ENCODE peak calls at places on chromosome 10, in four cellular contexts. W, N, D and K are unnamed samples.

GRCh38 chr10:95406651-95407280 is 116.0 kb upstream of the PDLIM1 start:
- DNase-seq in W (peak; percentile 42), N (peak; percentile 90), D (no peak), K (peak; percentile 12)

GRCh38 chr10:78964952-78965633 is 103.7 kb upstream of the ZMIZ1 start:
- DNase-seq in W (peak; percentile 50), N (no peak), D (peak; percentile 81), K (peak; percentile 98)

GRCh38 chr10:27659786-27660185 is 85.8 kb downstream of the MKX start:
- DNase-seq in W (no peak), N (no peak), D (no peak), K (no peak)

GRCh38 chr10:74593470-74593869 is 232.9 kb upstream of the KAT6B start:
- DNase-seq in W (peak; percentile 5), N (no peak), D (no peak), K (no peak)

GRCh38 chr10:21769041-21769440 is 234.5 kb downstream of the DNAJC1 start:
- DNase-seq in W (no peak), N (no peak), D (no peak), K (no peak)

GRCh38 chr10:110373059-110373458 is 68.3 kb upstream of the SMNDC1 start:
- DNase-seq in W (no peak), N (no peak), D (no peak), K (no peak)

GRCh38 chr10:88270871-88271713 is 312.0 kb downstream of the RNLS start:
- DNase-seq in W (no peak), N (no peak), D (no peak), K (no peak)

GRCh38 chr10:7797582-7797981 is 9.6 kb downstream of the ATP5F1C start:
- DNase-seq in W (no peak), N (no peak), D (peak; percentile 49), K (no peak)

GRCh38 chr10:35372329-35372728 is 36.0 kb downstream of the CCNY start:
- DNase-seq in W (no peak), N (no peak), D (no peak), K (peak; percentile 70)

GRCh38 chr10:72184156-72184555 is 31.7 kb upstream of the ANAPC16 start:
- DNase-seq in W (no peak), N (no peak), D (no peak), K (no peak)

GRCh38 chr10:43297534-43297933 is 30.7 kb upstream of the RASGEF1A start:
- DNase-seq in W (no peak), N (no peak), D (no peak), K (no peak)
- H3K27ac ChIP-seq in W (no peak overlapping the region), N (no peak overlapping the region), D (no peak overlapping the region), K (no peak overlapping the region)

GRCh38 chr10:119817991-119818888 is 54.4 kb downstream of the MCMBP start:
- DNase-seq in W (peak; percentile 36), N (peak; percentile 31), D (no peak), K (peak; percentile 71)
- TF ChIP-seq POLR2A in W (no peak), N (no peak), D (no peak), K (peak; percentile 35)

DNA sequence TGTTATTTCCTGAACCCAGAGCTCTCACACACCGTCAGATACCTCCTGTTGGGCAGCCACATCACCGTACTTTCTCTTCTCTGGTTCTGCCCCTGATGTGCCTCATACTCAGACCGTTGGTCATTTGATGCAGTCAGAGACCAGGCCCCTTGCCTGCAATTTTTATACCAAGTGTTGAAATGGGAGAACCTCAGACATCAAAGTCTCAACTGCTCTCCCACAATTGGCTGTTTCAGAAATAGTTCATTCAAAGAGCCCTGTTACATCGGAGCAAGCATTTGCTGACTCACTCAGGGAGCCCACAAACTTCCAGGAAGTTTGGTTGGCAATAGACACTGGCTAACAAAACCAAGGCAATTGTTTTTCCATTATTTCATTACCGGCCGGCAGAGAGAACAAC is 33.5 kb upstream of the ADAM12 start:
- DNase-seq in W (no peak), N (no peak), D (no peak), K (no peak)
- H3K27ac ChIP-seq in W (no peak overlapping the region), N (no peak overlapping the region), D (no peak overlapping the region), K (no peak overlapping the region)

GRCh38 chr10:97632949-97633884 is at the start of gene MORN4:
- DNase-seq in W (peak; percentile 92), N (peak; percentile 92), D (peak; percentile 83), K (peak; percentile 96)
- TF ChIP-seq POLR2A in W (no peak), N (no peak), D (no peak), K (no peak)